ENCODE peak calls at places on chromosome 1, in ten cellular contexts. G is KG1; K is activated CD4-positive, alpha-beta T cell treated with anti-CD3 and anti-CD28 coated beads for 24 hours; H is T-helper 2 cell; I is naive thymus-derived CD8-positive, alpha-beta T cell; R is HEK293T; T is stimulated activated CD4-positive, alpha-beta T cell treated with anti-CD3 and anti-CD28 coated beads, Interleukin-12 subunit alpha, Interleukin-12 subunit beta, amount 100 ng/mL, for 48 hours; N is NCI-H1694 treated with DMSO at 0.1 percent for 48 hours; M is activated T-helper 1 cell treated with anti-CD3 and anti-CD28 coated beads, Interleukin-2, amount 50 U/mL, for 16 hours; L is EH. S is an unnamed sample.

GRCh38 chr1:78840447-78841251 is 165.9 kb downstream of the ADGRL4 start:
- DNase-seq in G (no peak), K (no peak), H (no peak), I (no peak), R (peak), T (no peak), N (no peak), M (no peak), L (peak), S (no peak)

GRCh38 chr1:172628416-172628815 is 30.5 kb upstream of the FASLG start:
- DNase-seq in G (no peak), K (no peak), H (no peak), I (no peak), R (no peak), T (no peak), N (no peak), M (no peak), L (no peak), S (no peak)

GRCh38 chr1:41325801-41326200 is 35.4 kb upstream of the FOXO6 start:
- DNase-seq in G (no peak), K (no peak), H (no peak), I (no peak), R (no peak), T (no peak), N (no peak), M (no peak), L (peak), S (no peak)

GRCh38 chr1:89739013-89739843 is 81.6 kb upstream of the LRRC8D start:
- DNase-seq in G (no peak), K (no peak), H (no peak), I (no peak), R (no peak), T (no peak), N (no peak), M (peak), L (peak), S (no peak)

GRCh38 chr1:44351289-44351688 is 3.8 kb downstream of the ERI3 start:
- DNase-seq in G (no peak), K (no peak), H (no peak), I (no peak), R (no peak), T (no peak), N (no peak), M (no peak), L (no peak), S (no peak)

GRCh38 chr1:100414693-100415092 is 62.4 kb downstream of the CDC14A start:
- DNase-seq in G (no peak), K (no peak), H (no peak), I (no peak), R (no peak), T (no peak), N (no peak), M (no peak), L (no peak), S (no peak)

GRCh38 chr1:10733967-10734366 is 62.5 kb downstream of the CASZ1 start:
- DNase-seq in G (no peak), K (peak), H (no peak), I (no peak), R (no peak), T (peak), N (peak), M (no peak), L (no peak), S (no peak)

GRCh38 chr1:18351735-18352134 is 129.0 kb upstream of the KLHDC7A start:
- DNase-seq in G (no peak), K (no peak), H (no peak), I (no peak), R (no peak), T (no peak), N (no peak), M (no peak), L (no peak), S (no peak)

GRCh38 chr1:23779826-23780371 is 1.7 kb downstream of the PITHD1 start:
- DNase-seq in G (no peak), K (no peak), H (no peak), I (no peak), R (no peak), T (no peak), N (no peak), M (no peak), L (peak), S (no peak)

GRCh38 chr1:231028676-231029075 is 11.4 kb downstream of the FAM89A start:
- DNase-seq in G (no peak), K (no peak), H (no peak), I (no peak), R (no peak), T (no peak), N (no peak), M (no peak), L (no peak), S (no peak)

GRCh38 chr1:219209578-219209977 is 35.9 kb downstream of the LYPLAL1 start:
- DNase-seq in G (no peak), K (no peak), H (no peak), I (no peak), R (no peak), T (no peak), N (no peak), M (no peak), L (peak), S (no peak)

GRCh38 chr1:235940282-235940681 is 73.6 kb upstream of the LYST start:
- DNase-seq in G (no peak), K (no peak), H (no peak), I (no peak), R (no peak), T (no peak), N (no peak), M (no peak), L (no peak), S (no peak)

GRCh38 chr1:102790997-102791396 is 317.3 kb downstream of the COL11A1 start:
- DNase-seq in G (no peak), K (no peak), H (no peak), I (no peak), R (no peak), T (no peak), N (no peak), M (no peak), L (peak), S (no peak)

GRCh38 chr1:224205438-224205840 is 22.4 kb downstream of the DEGS1 start:
- DNase-seq in G (peak), K (peak), H (no peak), I (no peak), R (no peak), T (peak), N (no peak), M (peak), L (peak), S (no peak)

GRCh38 chr1:77036560-77036959 is 169.3 kb downstream of the ST6GALNAC5 start:
- DNase-seq in G (peak), K (no peak), H (no peak), I (no peak), R (no peak), T (no peak), N (no peak), M (no peak), L (peak), S (no peak)

GRCh38 chr1:33560680-33561079 is 88.2 kb downstream of the ZSCAN20 start:
- DNase-seq in G (no peak), K (no peak), H (no peak), I (no peak), R (no peak), T (no peak), N (no peak), M (no peak), L (peak), S (no peak)

GRCh38 chr1:1609822-1610485 is 5.3 kb upstream of the MIB2 start:
- DNase-seq in G (no peak), K (no peak), H (no peak), I (no peak), R (no peak), T (no peak), N (no peak), M (no peak), L (no peak), S (no peak)

GRCh38 chr1:117654485-117655219 is 48.8 kb downstream of the TENT5C start:
- DNase-seq in G (no peak), K (no peak), H (no peak), I (no peak), R (no peak), T (no peak), N (no peak), M (no peak), L (peak), S (no peak)

GRCh38 chr1:94358630-94359599 is 59.3 kb upstream of the ABCD3 start:
- DNase-seq in G (no peak), K (no peak), H (no peak), I (no peak), R (no peak), T (no peak), N (no peak), M (no peak), L (no peak), S (no peak)

GRCh38 chr1:117067528-117068370 is 7.6 kb downstream of the TTF2 start:
- DNase-seq in G (no peak), K (no peak), H (no peak), I (no peak), R (peak), T (no peak), N (peak), M (no peak), L (peak), S (peak)

GRCh38 chr1:234722904-234723588 is 113.1 kb upstream of the IRF2BP2 start:
- DNase-seq in G (no peak), K (peak), H (peak), I (peak), R (no peak), T (peak), N (peak), M (peak), L (peak), S (no peak)

GRCh38 chr1:93908394-93909145 is 660 bp downstream of the GCLM start:
- DNase-seq in G (no peak), K (peak), H (peak), I (peak), R (peak), T (peak), N (peak), M (peak), L (peak), S (peak)

GRCh38 chr1:177898377-177898648 is 71.5 kb downstream of the SEC16B start:
- DNase-seq in G (no peak), K (no peak), H (no peak), I (no peak), R (no peak), T (no peak), N (no peak), M (no peak), L (no peak), S (no peak)

GRCh38 chr1:1430114-1430982 is 5.1 kb upstream of the VWA1 start:
- DNase-seq in G (no peak), K (no peak), H (no peak), I (peak), R (peak), T (no peak), N (peak), M (no peak), L (peak), S (peak)

GRCh38 chr1:94101613-94101940 is 19.4 kb downstream of the ABCA4 start:
- DNase-seq in G (no peak), K (no peak), H (no peak), I (no peak), R (no peak), T (no peak), N (no peak), M (no peak), L (peak), S (no peak)

GRCh38 chr1:232988572-232989040 is 38.2 kb downstream of the NTPCR start:
- DNase-seq in G (no peak), K (no peak), H (no peak), I (no peak), R (peak), T (no peak), N (no peak), M (no peak), L (peak), S (no peak)

GRCh38 chr1:69671363-69672010 is 103.8 kb downstream of the LRRC7 start:
- DNase-seq in G (no peak), K (no peak), H (no peak), I (no peak), R (no peak), T (no peak), N (no peak), M (no peak), L (peak), S (no peak)

GRCh38 chr1:37930246-37931142 is 16.4 kb downstream of the INPP5B start:
- DNase-seq in G (no peak), K (no peak), H (no peak), I (no peak), R (no peak), T (peak), N (no peak), M (no peak), L (peak), S (no peak)

GRCh38 chr1:211236633-211237321 is 22.4 kb upstream of the RCOR3 start:
- DNase-seq in G (no peak), K (no peak), H (no peak), I (no peak), R (no peak), T (no peak), N (no peak), M (no peak), L (peak), S (no peak)

GRCh38 chr1:230303822-230304221 is 122.3 kb downstream of the PGBD5 start:
- DNase-seq in G (no peak), K (no peak), H (no peak), I (no peak), R (no peak), T (no peak), N (no peak), M (no peak), L (peak), S (no peak)

GRCh38 chr1:18976096-18976495 is 19.6 kb upstream of the IFFO2 start:
- DNase-seq in G (no peak), K (no peak), H (no peak), I (no peak), R (no peak), T (no peak), N (no peak), M (no peak), L (no peak), S (no peak)

GRCh38 chr1:3463891-3464648 is 9.6 kb downstream of the ARHGEF16 start:
- DNase-seq in G (no peak), K (no peak), H (peak), I (peak), R (no peak), T (no peak), N (no peak), M (no peak), L (no peak), S (no peak)

GRCh38 chr1:201771466-201771865 is 57.5 kb upstream of the IPO9 start:
- DNase-seq in G (no peak), K (no peak), H (no peak), I (no peak), R (no peak), T (no peak), N (no peak), M (no peak), L (peak), S (no peak)

GRCh38 chr1:43256675-43257570 is 12.9 kb upstream of the TMEM125 start:
- DNase-seq in G (no peak), K (no peak), H (no peak), I (no peak), R (no peak), T (no peak), N (no peak), M (no peak), L (no peak), S (no peak)

GRCh38 chr1:12272770-12273169 is 42.9 kb downstream of the VPS13D start:
- DNase-seq in G (no peak), K (no peak), H (no peak), I (no peak), R (no peak), T (no peak), N (no peak), M (no peak), L (no peak), S (no peak)

GRCh38 chr1:153866045-153866850 is 56.5 kb downstream of the GATAD2B start:
- DNase-seq in G (no peak), K (no peak), H (no peak), I (no peak), R (no peak), T (no peak), N (peak), M (no peak), L (peak), S (no peak)